ENCODE peak calls at places on chromosomes 13 and 19, in four cellular contexts. V, C, Z and I are unnamed samples.

GRCh38 chr13:40064723-40065122 is 409.3 kb downstream of the COG6 start:
- DNase-seq in V (no peak), C (no peak), Z (peak), I (no peak)

GRCh38 chr19:50275577-50276368 is 53.4 kb downstream of the KCNC3 start:
- DNase-seq in V (no peak), C (no peak), Z (peak), I (peak)

GRCh38 chr19:16068696-16069259 is 7.5 kb upstream of the TPM4 start:
- DNase-seq in V (no peak), C (no peak), Z (no peak), I (no peak)

GRCh38 chr19:38317104-38317612 is 1.4 kb upstream of the YIF1B start:
- DNase-seq in V (no peak), C (no peak), Z (no peak), I (no peak)

GRCh38 chr13:49587311-49587847 is 2.0 kb upstream of the RCBTB1 start:
- DNase-seq in V (no peak), C (no peak), Z (no peak), I (no peak)

GRCh38 chr19:51637362-51637978 is 7.3 kb upstream of the SIGLEC5 start:
- DNase-seq in V (no peak), C (no peak), Z (peak), I (no peak)

GRCh38 chr19:4557971-4558941 is 1.2 kb downstream of the SEMA6B start:
- DNase-seq in V (no peak), C (no peak), Z (peak), I (peak)

GRCh38 chr13:95603887-95604533 is 40.5 kb downstream of the DZIP1 start:
- DNase-seq in V (no peak), C (no peak), Z (peak), I (no peak)

GRCh38 chr13:42272776-42273175 is 824 bp downstream of the AKAP11 start:
- DNase-seq in V (no peak), C (no peak), Z (no peak), I (no peak)